ENCODE peak calls at places on chromosome 2, in six cellular contexts. O, Z, V, R, I and D are unnamed samples.

GRCh38 chr2:218849721-218850120 is 9.9 kb upstream of the WNT6 start:
- DNase-seq in O (no peak), Z (no peak), V (no peak), R (no peak), I (no peak), D (no peak)

GRCh38 chr2:74587664-74588277 is 33.3 kb downstream of the DOK1 start:
- DNase-seq in O (peak; percentile 66), Z (peak; percentile 63), V (peak; percentile 82), R (peak; percentile 79), I (no peak), D (no peak)

GRCh38 chr2:105382177-105382576 is 16.7 kb downstream of the FHL2 start:
- DNase-seq in O (no peak), Z (no peak), V (no peak), R (no peak), I (no peak), D (no peak)

GRCh38 chr2:138554123-138554522 is 52.6 kb downstream of the SPOPL start:
- DNase-seq in O (no peak), Z (no peak), V (no peak), R (no peak), I (no peak), D (no peak)

GRCh38 chr2:206225435-206226232 is 48.8 kb upstream of the ZDBF2 start:
- DNase-seq in O (no peak), Z (no peak), V (no peak), R (no peak), I (no peak), D (no peak)

GRCh38 chr2:85307527-85307897 is 20.3 kb downstream of the TGOLN2 start:
- DNase-seq in O (no peak), Z (no peak), V (no peak), R (no peak), I (no peak), D (no peak)

GRCh38 chr2:131040661-131041401 is 52.4 kb downstream of the FAM168B start:
- DNase-seq in O (no peak), Z (no peak), V (no peak), R (peak; percentile 10), I (no peak), D (no peak)

GRCh38 chr2:73998933-73999332 is 14.2 kb downstream of the TET3 start:
- DNase-seq in O (no peak), Z (no peak), V (no peak), R (no peak), I (no peak), D (no peak)

GRCh38 chr2:162390801-162391200 is 46.9 kb downstream of the GCA start:
- DNase-seq in O (no peak), Z (no peak), V (no peak), R (no peak), I (no peak), D (no peak)

GRCh38 chr2:164937864-164938401 is 17.4 kb downstream of the SLC38A11 start:
- DNase-seq in O (no peak), Z (no peak), V (no peak), R (no peak), I (no peak), D (no peak)

GRCh38 chr2:54589340-54590215 is 133.5 kb downstream of the SPTBN1 start:
- DNase-seq in O (no peak), Z (no peak), V (no peak), R (peak; percentile 72), I (no peak), D (no peak)

GRCh38 chr2:219919506-219919905 is 292.1 kb downstream of the SLC4A3 start:
- DNase-seq in O (no peak), Z (no peak), V (no peak), R (no peak), I (no peak), D (no peak)

GRCh38 chr2:14530506-14530905 is 102.0 kb upstream of the LRATD1 start:
- DNase-seq in O (no peak), Z (no peak), V (no peak), R (no peak), I (no peak), D (no peak)

GRCh38 chr2:85578243-85579180 is 1.1 kb downstream of the VAMP8 start:
- DNase-seq in O (no peak), Z (no peak), V (no peak), R (no peak), I (no peak), D (no peak)

GRCh38 chr2:54574107-54574859 is 118.2 kb downstream of the SPTBN1 start:
- DNase-seq in O (no peak), Z (no peak), V (no peak), R (no peak), I (no peak), D (no peak)

GRCh38 chr2:69118609-69119008 is 105.6 kb downstream of the ANTXR1 start:
- DNase-seq in O (no peak), Z (no peak), V (no peak), R (no peak), I (no peak), D (no peak)

GRCh38 chr2:39922679-39923416 is 143.8 kb upstream of the THUMPD2 start:
- DNase-seq in O (no peak), Z (no peak), V (no peak), R (no peak), I (no peak), D (no peak)

GRCh38 chr2:171523339-171523931 is 1.2 kb downstream of the CYBRD1 start:
- DNase-seq in O (peak; percentile 83), Z (peak; percentile 82), V (peak; percentile 46), R (peak; percentile 42), I (peak; percentile 70), D (no peak)

GRCh38 chr2:214232266-214232665 is 178.6 kb upstream of the VWC2L start:
- DNase-seq in O (no peak), Z (no peak), V (no peak), R (no peak), I (no peak), D (no peak)

DNA sequence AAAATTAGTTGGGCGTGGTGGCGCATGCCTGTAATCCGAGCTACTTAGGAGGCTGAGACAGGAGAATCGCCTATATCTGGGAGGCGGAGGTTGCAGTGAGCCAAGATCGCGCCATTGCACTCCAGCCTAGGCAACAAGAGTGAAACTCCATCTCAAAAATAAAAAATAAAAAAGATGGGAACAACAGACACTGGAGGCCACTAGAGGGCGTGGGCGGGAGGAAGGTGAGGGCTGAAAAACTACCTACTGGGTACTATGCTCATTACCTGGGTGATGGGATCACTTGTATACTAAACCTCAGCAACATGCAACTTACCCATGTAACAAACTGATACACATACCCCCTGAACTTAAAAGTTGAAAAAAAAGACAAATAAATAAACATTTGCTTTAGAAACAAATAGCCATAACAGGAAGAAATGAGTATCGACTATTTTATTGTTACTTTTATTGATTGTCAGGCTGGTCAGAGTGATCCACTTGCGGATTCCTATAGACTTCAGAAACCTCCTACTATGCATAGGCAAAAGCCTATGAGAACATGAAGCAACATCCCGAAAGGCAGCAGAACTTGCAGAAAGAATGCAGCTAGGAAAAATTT is 61.0 kb downstream of the TMEM163 start:
- DNase-seq in O (peak; percentile 68), Z (no peak), V (no peak), R (peak; percentile 14), I (no peak), D (no peak)
- TF ChIP-seq CTCF in O (peak; percentile 63), Z (no peak), V (peak; percentile 42), R (peak; percentile 66), I (peak; percentile 69), D (peak; percentile 50)

DNA sequence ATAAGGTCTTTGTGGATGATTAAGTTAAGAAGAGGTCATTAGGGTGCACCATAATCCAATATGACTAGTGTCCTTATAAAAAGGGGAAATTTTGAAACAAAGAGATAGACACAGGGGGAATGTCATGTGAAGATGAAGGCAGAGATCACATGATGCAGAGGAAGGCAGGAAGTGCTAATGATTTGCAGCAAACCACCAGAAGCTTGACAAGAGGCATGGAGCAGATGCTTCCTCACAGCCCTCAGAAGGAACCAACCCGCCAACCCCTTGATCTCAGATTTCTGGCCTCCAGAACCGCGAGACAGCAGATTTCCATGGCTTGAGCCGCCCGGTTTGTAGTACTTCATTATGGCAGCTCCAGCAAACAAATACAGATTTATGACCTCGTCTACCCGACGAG is 17.4 kb upstream of the SMARCAL1 start:
- DNase-seq in O (no peak), Z (no peak), V (no peak), R (no peak), I (no peak), D (no peak)
- H3K4me3 ChIP-seq in O (no peak overlapping the region), Z (no peak overlapping the region), V (no peak overlapping the region), R (no peak overlapping the region), I (no peak overlapping the region), D (no peak overlapping the region)

DNA sequence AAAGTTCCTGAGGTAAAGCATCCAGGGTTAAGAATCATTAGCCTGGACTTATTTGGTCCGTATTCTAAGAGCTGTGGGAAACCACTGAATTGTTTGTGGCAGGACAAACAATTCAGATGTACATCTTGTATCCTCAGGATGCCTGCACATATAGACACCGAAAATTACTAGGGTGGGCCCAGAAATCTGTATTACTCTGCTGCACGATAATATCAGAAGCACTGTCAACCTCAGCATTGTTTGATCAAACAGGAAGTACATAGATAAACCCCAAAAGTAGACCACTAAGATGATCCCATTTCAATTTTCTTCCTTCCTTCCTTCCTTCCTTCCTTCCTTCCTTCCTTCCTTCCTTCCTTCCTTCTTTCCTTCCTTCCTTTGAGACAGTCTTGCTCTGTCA is 34.2 kb upstream of the SPRED2 start:
- DNase-seq in O (no peak), Z (no peak), V (no peak), R (peak; percentile 78), I (no peak), D (no peak)
- H3K27ac ChIP-seq in O (no peak overlapping the region), Z (no peak overlapping the region), V (no peak overlapping the region), R (peak overlapping the region; percentile 71), I (no peak overlapping the region), D (no peak overlapping the region)

DNA sequence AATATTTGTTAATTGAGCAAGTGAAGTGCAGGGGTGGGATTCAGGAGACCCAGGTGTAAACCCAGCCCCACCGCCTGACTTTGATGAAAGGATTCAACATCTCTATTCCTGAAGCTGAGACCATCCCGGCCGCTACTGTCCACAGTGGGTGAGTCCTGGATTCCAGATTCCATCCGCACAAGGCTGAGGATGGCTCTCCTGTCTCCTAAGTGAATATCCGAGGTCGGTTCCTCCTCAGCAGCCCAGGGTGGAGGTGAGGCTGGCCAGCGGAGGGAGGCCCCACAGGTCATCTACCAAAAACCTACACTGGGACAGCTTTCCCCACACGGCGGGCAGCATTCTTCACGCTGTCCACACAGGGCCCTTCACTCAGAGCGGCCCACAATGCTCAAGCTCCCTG is 57.6 kb downstream of the ACKR3 start:
- DNase-seq in O (no peak), Z (peak; percentile 49), V (no peak), R (no peak), I (peak; percentile 29), D (no peak)
- TF ChIP-seq CTCF in O (no peak), Z (no peak), V (no peak), R (no peak), I (no peak), D (no peak)

GRCh38 chr2:240999873-241000541 is 1.6 kb downstream of the SNED1 start:
- DNase-seq in O (no peak), Z (peak; percentile 49), V (no peak), R (no peak), I (peak; percentile 61), D (no peak)
- H3K4me3 ChIP-seq in O (no peak overlapping the region), Z (peak overlapping the region; percentile 76), V (no peak overlapping the region), R (peak overlapping the region; percentile 51), I (no peak overlapping the region), D (peak overlapping the region; percentile 61)

GRCh38 chr2:199936554-199936953 is 18.7 kb downstream of the TYW5 start:
- DNase-seq in O (no peak), Z (no peak), V (no peak), R (no peak), I (no peak), D (no peak)
- H3K27ac ChIP-seq in O (no peak overlapping the region), Z (no peak overlapping the region), V (no peak overlapping the region), R (no peak overlapping the region), I (no peak overlapping the region), D (no peak overlapping the region)

GRCh38 chr2:240347949-240348500 is 87.4 kb upstream of the GPC1 start:
- DNase-seq in O (no peak), Z (no peak), V (no peak), R (no peak), I (no peak), D (no peak)
- TF ChIP-seq CTCF in O (no peak), Z (no peak), V (no peak), R (no peak), I (no peak), D (no peak)